ENCODE peak calls at places on chromosomes 16 and 17, in seven cellular contexts. L, O, H, Z, V, I and W are unnamed samples.

GRCh38 chr16:81607006-81607405 is 162.4 kb downstream of the CMIP start:
- DNase-seq in Z (no peak), L (no peak), H (no peak), O (no peak), V (no peak), I (no peak), W (no peak)

GRCh38 chr16:53091508-53092211 is 36.9 kb downstream of the CHD9 start:
- DNase-seq in H (peak; percentile 75), I (no peak), Z (no peak), L (peak; percentile 56), O (peak; percentile 94), V (no peak), W (no peak)

GRCh38 chr17:6454495-6455320 is 10.5 kb downstream of the PIMREG start:
- DNase-seq in O (no peak), H (no peak), Z (no peak), I (no peak), V (no peak), L (peak; percentile 38), W (no peak)

GRCh38 chr16:27434141-27435051 is 32.4 kb downstream of the IL21R start:
- DNase-seq in O (no peak), L (no peak), I (no peak), Z (no peak), H (no peak), V (no peak), W (no peak)

GRCh38 chr16:70253291-70254094 is 1.8 kb upstream of the EXOSC6 start:
- DNase-seq in O (peak; percentile 51), I (no peak), H (no peak), V (no peak), L (no peak), Z (no peak), W (peak; percentile 60)

GRCh38 chr17:42311240-42312034 is 23.1 kb downstream of the STAT5A start:
- DNase-seq in L (peak; percentile 93), Z (peak; percentile 65), H (peak; percentile 93), I (peak; percentile 68), V (no peak), O (peak; percentile 98), W (no peak)

GRCh38 chr16:2230376-2230775 is 5.9 kb upstream of the DNASE1L2 start:
- DNase-seq in Z (no peak), O (no peak), I (no peak), L (peak; percentile 39), V (no peak), H (no peak), W (no peak)

GRCh38 chr16:53219795-53220194 is 165.0 kb downstream of the CHD9 start:
- DNase-seq in H (no peak), I (no peak), L (no peak), O (peak; percentile 49), V (no peak), Z (no peak), W (no peak)

GRCh38 chr17:2853722-2854580 is 57.7 kb downstream of the RAP1GAP2 start:
- DNase-seq in L (peak; percentile 53), V (no peak), O (no peak), I (no peak), Z (peak; percentile 16), H (no peak), W (no peak)

GRCh38 chr16:15785386-15786059 is 71.3 kb downstream of the MYH11 start:
- DNase-seq in V (no peak), H (no peak), L (no peak), Z (no peak), I (no peak), O (no peak), W (no peak)

GRCh38 chr17:74214642-74215331 is 1.4 kb downstream of the TTYH2 start:
- DNase-seq in L (no peak), H (no peak), O (no peak), I (no peak), V (no peak), Z (no peak), W (no peak)
- H3K4me3 ChIP-seq in L (no peak overlapping the region), H (peak overlapping the region; percentile 53), O (no peak overlapping the region), I (peak overlapping the region; percentile 60), V (peak overlapping the region; percentile 51), Z (no peak overlapping the region), W (no peak overlapping the region)

GRCh38 chr17:19748807-19749193 is 702 bp upstream of the ALDH3A1 start:
- DNase-seq in O (no peak), Z (no peak), L (no peak), V (no peak), I (no peak), H (no peak), W (no peak)
- H3K4me1 ChIP-seq in O (no peaks in the 10 kb centered on the region), Z (peaks cover 10% of the 10 kb centered on the region), L (peaks cover 40% of the 10 kb centered on the region), V (peaks cover 44% of the 10 kb centered on the region), I (peaks cover 9% of the 10 kb centered on the region), H (no peaks in the 10 kb centered on the region), W (peaks cover 4% of the 10 kb centered on the region)

GRCh38 chr17:74860999-74861553 is 1.4 kb upstream of the GRIN2C start:
- DNase-seq in L (no peak), H (no peak), V (no peak), O (no peak), I (no peak), Z (no peak), W (no peak)
- H3K4me3 ChIP-seq in L (peak overlapping the region; percentile 28), H (no peak overlapping the region), V (peak overlapping the region; percentile 38), O (peak overlapping the region; percentile 17), I (peak overlapping the region; percentile 43), Z (peak overlapping the region; percentile 7), W (peak overlapping the region; percentile 25)

GRCh38 chr16:78995441-78995840 is 605.1 kb downstream of the MAF start:
- DNase-seq in L (no peak), I (no peak), O (no peak), Z (no peak), V (no peak), H (no peak), W (no peak)

GRCh38 chr16:79001156-79001997 is 599.2 kb downstream of the MAF start:
- DNase-seq in H (no peak), Z (no peak), I (no peak), V (no peak), O (no peak), L (no peak), W (no peak)

GRCh38 chr16:78994135-78994534 is 606.4 kb downstream of the MAF start:
- DNase-seq in H (no peak), I (no peak), V (no peak), O (no peak), Z (no peak), L (no peak), W (no peak)

GRCh38 chr16:78993342-78993741 is 607.2 kb downstream of the MAF start:
- DNase-seq in O (no peak), Z (no peak), H (no peak), L (no peak), V (no peak), I (no peak), W (no peak)

GRCh38 chr16:78996806-78997205 is 603.7 kb downstream of the MAF start:
- DNase-seq in O (no peak), H (no peak), I (no peak), Z (no peak), L (no peak), V (no peak), W (no peak)
- H3K4me1 ChIP-seq in O (peaks cover 26% of the 10 kb centered on the region), H (no peaks in the 10 kb centered on the region), I (no peaks in the 10 kb centered on the region), Z (no peaks in the 10 kb centered on the region), L (no peaks in the 10 kb centered on the region), V (no peaks in the 10 kb centered on the region), W (peaks cover 3% of the 10 kb centered on the region)

DNA sequence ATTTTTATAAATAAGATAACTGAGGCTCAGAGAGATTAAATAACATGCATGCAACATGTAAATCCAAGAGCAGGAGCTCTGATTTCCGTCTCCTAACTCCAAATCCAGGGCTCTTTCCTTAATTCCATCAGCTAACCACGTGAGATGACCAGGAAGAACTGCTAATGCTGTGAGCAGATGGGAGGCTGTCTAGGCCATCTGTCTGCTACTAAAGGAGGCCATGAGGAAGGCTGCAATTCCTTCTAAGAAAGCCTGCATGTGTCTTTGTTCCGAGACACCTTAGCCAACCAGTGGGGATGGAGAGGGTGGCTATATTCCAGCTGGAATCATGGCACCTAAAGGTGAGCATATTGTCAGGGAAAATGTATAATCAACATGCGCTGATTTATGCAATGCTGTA is 267.2 kb upstream of the CDH5 start:
- DNase-seq in L (no peak), O (no peak), Z (no peak), V (no peak), I (no peak), H (no peak), W (no peak)
- H3K4me3 ChIP-seq in L (no peak overlapping the region), O (no peak overlapping the region), Z (no peak overlapping the region), V (no peak overlapping the region), I (no peak overlapping the region), H (no peak overlapping the region), W (no peak overlapping the region)

GRCh38 chr17:81390436-81391214 is 4.6 kb upstream of the BAHCC1 start:
- DNase-seq in I (no peak), Z (no peak), H (peak; percentile 17), L (no peak), V (no peak), O (no peak), W (no peak)

GRCh38 chr17:81393684-81394376 is 1.4 kb upstream of the BAHCC1 start:
- DNase-seq in H (peak; percentile 100), V (peak; percentile 88), O (peak; percentile 100), Z (peak; percentile 100), L (peak; percentile 100), I (peak; percentile 99), W (peak; percentile 96)

GRCh38 chr17:81391268-81391963 is 3.8 kb upstream of the BAHCC1 start:
- DNase-seq in I (no peak), Z (no peak), V (no peak), H (no peak), L (no peak), O (no peak), W (no peak)

GRCh38 chr17:81392909-81393654 is 2.2 kb upstream of the BAHCC1 start:
- DNase-seq in V (no peak), I (no peak), O (no peak), Z (no peak), H (no peak), L (no peak), W (no peak)

GRCh38 chr17:81391964-81392908 is 3.0 kb upstream of the BAHCC1 start:
- DNase-seq in Z (no peak), H (peak; percentile 81), L (peak; percentile 72), O (peak; percentile 90), I (no peak), V (no peak), W (no peak)
- H3K4me1 ChIP-seq in Z (peaks cover 18% of the 10 kb centered on the region), H (no peaks in the 10 kb centered on the region), L (peaks cover 57% of the 10 kb centered on the region), O (peaks cover 59% of the 10 kb centered on the region), I (peaks cover 14% of the 10 kb centered on the region), V (peaks cover 47% of the 10 kb centered on the region), W (peaks cover 12% of the 10 kb centered on the region)

DNA sequence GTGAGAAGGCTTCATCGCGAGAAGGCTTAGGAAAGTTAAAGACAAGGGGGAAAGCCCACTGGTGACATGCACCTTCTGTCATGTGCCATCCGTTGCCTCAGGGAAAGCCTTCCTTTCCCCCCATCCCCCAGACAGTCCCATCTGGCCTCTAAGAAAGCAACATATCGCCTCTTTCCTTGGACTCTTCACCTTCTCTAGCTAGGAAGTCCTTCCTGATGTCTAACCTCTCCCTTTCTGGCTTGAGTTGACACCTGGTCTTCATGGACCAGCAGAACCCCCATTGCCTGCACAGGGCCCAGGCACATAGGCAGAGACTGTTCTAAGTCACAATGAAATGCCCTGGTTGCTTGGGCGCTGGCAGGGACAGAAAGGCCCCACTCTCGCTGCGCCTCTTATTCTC is 2.2 kb downstream of the FOXN1 start:
- DNase-seq in I (no peak), V (no peak), L (no peak), O (no peak), Z (no peak), H (no peak), W (no peak)
- H3K4me3 ChIP-seq in I (no peak overlapping the region), V (peak overlapping the region; percentile 49), L (no peak overlapping the region), O (no peak overlapping the region), Z (no peak overlapping the region), H (no peak overlapping the region), W (no peak overlapping the region)